ENCODE peak calls at places on chromosomes 6 and 20, in five cellular contexts. N is breast epithelium; E is pulmonary artery endothelial cell; L is head of caudate nucleus; K is CD8-positive, alpha-beta T cell. Q is an unnamed sample.

GRCh38 chr6:132612449-132613116 is 11.5 kb downstream of the TAAR2 start:
- DNase-seq in N (no peak), E (no peak), L (no peak), K (no peak), Q (no peak)

GRCh38 chr6:151629791-151630190 is 136.0 kb downstream of the CCDC170 start:
- DNase-seq in N (no peak), E (no peak), L (no peak), K (no peak), Q (no peak)

GRCh38 chr6:11356404-11357155 is 124.1 kb upstream of the NEDD9 start:
- DNase-seq in N (no peak), E (no peak), L (no peak), K (no peak), Q (no peak)

GRCh38 chr6:13241364-13241763 is 87.0 kb downstream of the TBC1D7 start:
- DNase-seq in N (no peak), E (no peak), L (no peak), K (no peak), Q (no peak)

GRCh38 chr20:35607003-35607735 is 8.5 kb upstream of the SPAG4 start:
- DNase-seq in N (no peak), E (no peak), L (no peak), K (no peak), Q (no peak)

GRCh38 chr6:166162599-166163342 is 4.9 kb downstream of the TBXT start:
- DNase-seq in N (no peak), E (no peak), L (no peak), K (no peak), Q (no peak)

GRCh38 chr6:107320126-107320525 is 139.2 kb downstream of the PDSS2 start:
- DNase-seq in N (no peak), E (no peak), L (no peak), K (no peak), Q (no peak)

GRCh38 chr6:53410508-53411258 is 61.9 kb upstream of the ELOVL5 start:
- DNase-seq in N (no peak), E (peak), L (peak), K (peak), Q (peak)

GRCh38 chr20:49256261-49256660 is 21.6 kb downstream of the ZNFX1 start:
- DNase-seq in N (no peak), E (no peak), L (no peak), K (no peak), Q (no peak)

GRCh38 chr6:129641344-129641743 is 68.6 kb downstream of the ARHGAP18 start:
- DNase-seq in N (no peak), E (no peak), L (no peak), K (no peak), Q (no peak)